ENCODE peak calls at places on chromosomes 12 and 14, in nine cellular contexts. H, Z, O, X, K, Q, V, W and T are unnamed samples.
A peak's percentile ranks its signal among the peaks of the same experiment; 100 is the strongest.

GRCh38 chr14:69708586-69709169 is 58.3 kb upstream of the SRSF5 start:
- DNase-seq in O (no peak), Z (no peak), V (peak; percentile 27), H (no peak), Q (no peak), K (peak; percentile 17), W (no peak), X (no peak), T (peak; percentile 32)

GRCh38 chr14:99628832-99629618 is 15.9 kb upstream of the HHIPL1 start:
- DNase-seq in H (peak; percentile 48), Q (peak; percentile 83), W (peak; percentile 82), O (peak; percentile 16), Z (peak; percentile 90), K (peak; percentile 67), X (peak; percentile 24), V (no peak), T (peak; percentile 69)

GRCh38 chr12:52813885-52814709 is at the start of gene KRT4:
- DNase-seq in W (no peak), Q (no peak), O (no peak), X (no peak), K (peak; percentile 20), V (no peak), Z (no peak), H (no peak), T (no peak)

GRCh38 chr12:118290130-118290529 is 82.6 kb downstream of the TAOK3 start:
- DNase-seq in O (no peak), V (no peak), Q (no peak), H (no peak), Z (no peak), W (no peak), K (no peak), X (no peak), T (no peak)

GRCh38 chr12:92905811-92906554 is 23.1 kb downstream of the EEA1 start:
- DNase-seq in O (no peak), H (no peak), W (no peak), X (no peak), Z (no peak), K (no peak), V (no peak), Q (no peak), T (no peak)

GRCh38 chr12:57091633-57092528 is 3.0 kb downstream of the NAB2 start:
- DNase-seq in H (no peak), X (no peak), V (no peak), O (no peak), Z (peak; percentile 70), K (no peak), Q (no peak), W (no peak), T (no peak)

GRCh38 chr12:95820096-95820703 is 29.6 kb upstream of the NTN4 start:
- DNase-seq in Q (peak; percentile 42), Z (no peak), K (peak; percentile 69), W (peak; percentile 50), O (no peak), H (peak; percentile 14), V (no peak), X (no peak), T (no peak)

GRCh38 chr12:58395056-58395455 is 453.7 kb downstream of the ATP23 start:
- DNase-seq in Q (no peak), X (no peak), V (no peak), K (no peak), W (no peak), O (no peak), Z (no peak), H (no peak), T (no peak)

GRCh38 chr12:62933871-62934798 is 815 bp downstream of the PPM1H start:
- DNase-seq in K (peak; percentile 36), W (peak; percentile 49), V (no peak), O (no peak), Z (peak; percentile 86), Q (no peak), H (peak; percentile 47), X (no peak), T (peak; percentile 43)

GRCh38 chr12:107423531-107423930 is 262.1 kb upstream of the PWP1 start:
- DNase-seq in V (no peak), W (no peak), O (no peak), Z (no peak), K (no peak), X (no peak), H (no peak), Q (no peak), T (no peak)

GRCh38 chr14:65628664-65629063 is 216.1 kb downstream of the FUT8 start:
- DNase-seq in Z (no peak), X (no peak), K (no peak), V (no peak), O (no peak), Q (no peak), H (no peak), W (no peak), T (no peak)

GRCh38 chr12:19186722-19187661 is 57.5 kb downstream of the PLEKHA5 start:
- DNase-seq in O (no peak), Q (no peak), Z (no peak), K (peak; percentile 42), X (no peak), H (peak; percentile 55), V (no peak), W (no peak), T (no peak)

GRCh38 chr14:54857830-54858269 is 44.8 kb downstream of the GCH1 start:
- DNase-seq in H (peak; percentile 7), O (no peak), W (no peak), V (no peak), X (no peak), K (no peak), Q (no peak), Z (no peak), T (no peak)

GRCh38 chr12:57886590-57887363 is 40.2 kb upstream of the CTDSP2 start:
- DNase-seq in Q (no peak), K (no peak), X (no peak), O (no peak), H (no peak), Z (no peak), V (no peak), W (no peak), T (no peak)

GRCh38 chr14:79248131-79248530 is 963.2 kb downstream of the DIO2 start:
- DNase-seq in W (no peak), H (no peak), Z (no peak), Q (no peak), K (no peak), O (no peak), X (no peak), V (no peak), T (no peak)